ENCODE peak calls at places on chromosomes 12 and 14, in nine cellular contexts. J is cardiac muscle cell, R is OCI-M1, I is activated T-cell treated with anti-CD3 and anti-CD28 coated beads for 1 hour, D is DMS153, P is endothelial cell, F is progenitor cell of endocrine pancreas, B is NCI-H446, Z is AG09309. H is an unnamed sample.

GRCh38 chr12:2049604-2050540 is 2.9 kb upstream of the CACNA1C start:
- DNase-seq in F (no peak), Z (no peak), B (no peak), I (no peak), P (no peak), R (peak), D (no peak), J (no peak), H (peak)

GRCh38 chr12:58575281-58575680 is 345.0 kb downstream of the LRIG3 start:
- DNase-seq in P (no peak), R (peak), Z (peak), B (no peak), I (no peak), D (no peak), F (no peak), J (no peak), H (peak)

GRCh38 chr14:68401320-68401719 is 391.5 kb downstream of the ZFP36L1 start:
- DNase-seq in R (no peak), P (no peak), B (no peak), Z (no peak), I (no peak), F (no peak), D (no peak), J (no peak), H (peak)

GRCh38 chr12:121811434-121812319 is 7.9 kb downstream of the SETD1B start:
- DNase-seq in D (no peak), B (no peak), Z (no peak), I (peak), F (peak), P (peak), R (peak), J (peak), H (peak)

GRCh38 chr14:88181072-88181471 is 142.0 kb downstream of the KCNK10 start:
- DNase-seq in P (no peak), D (no peak), F (no peak), I (no peak), B (no peak), J (no peak), R (no peak), Z (no peak), H (no peak)

GRCh38 chr14:78446807-78447206 is 276.6 kb downstream of the NRXN3 start:
- DNase-seq in J (peak), B (no peak), I (no peak), Z (no peak), D (no peak), R (peak), F (peak), P (peak), H (no peak)

GRCh38 chr14:72619071-72619710 is 274.7 kb downstream of the DPF3 start:
- DNase-seq in Z (no peak), R (no peak), D (no peak), I (no peak), B (no peak), J (no peak), P (no peak), F (peak), H (no peak)

GRCh38 chr14:74510211-74510931 is 16.8 kb downstream of the ISCA2 start:
- DNase-seq in R (no peak), J (peak), P (no peak), Z (no peak), B (no peak), F (no peak), D (no peak), I (no peak), H (peak)

GRCh38 chr14:50064993-50065392 is 51.4 kb downstream of the VCPKMT start:
- DNase-seq in J (no peak), P (no peak), Z (no peak), B (no peak), I (no peak), D (no peak), R (peak), F (no peak), H (no peak)

GRCh38 chr12:9615420-9616135 is 7.9 kb upstream of the KLRB1 start:
- DNase-seq in J (no peak), B (no peak), R (peak), P (no peak), D (no peak), Z (no peak), I (no peak), F (no peak), H (no peak)

GRCh38 chr12:127230843-127231260 is 1036.1 kb upstream of the TMEM132C start:
- DNase-seq in I (no peak), P (no peak), B (no peak), D (no peak), Z (peak), F (no peak), J (no peak), R (peak), H (peak)

GRCh38 chr12:109573029-109573913 is at the start of the genes MMAB and MVK:
- DNase-seq in F (peak), J (peak), R (peak), Z (peak), I (peak), D (peak), P (peak), B (peak), H (peak)

GRCh38 chr14:22088614-22089359 is 415.2 kb upstream of the OR4E1 start:
- DNase-seq in I (no peak), D (no peak), F (no peak), P (no peak), J (no peak), Z (no peak), B (no peak), R (no peak), H (peak)

GRCh38 chr14:76770521-76771431 is 9.5 kb downstream of the VASH1 start:
- DNase-seq in J (no peak), I (no peak), F (no peak), R (no peak), D (no peak), B (no peak), Z (no peak), P (no peak), H (no peak)

H was measured in amniotic epithelial cell.